ENCODE peak calls at places on chromosomes 12 and 14, in nine cellular contexts. P, R, G, H, U, B, Z, D and M are unnamed samples.
A peak's percentile ranks its signal among the peaks of the same experiment; 100 is the strongest.

GRCh38 chr14:50542941-50543418 is 10.6 kb upstream of the MAP4K5 start:
- DNase-seq in P (no peak), R (peak; percentile 70), G (peak; percentile 49), H (peak; percentile 66), U (peak; percentile 65), B (peak; percentile 66), Z (peak; percentile 54), D (no peak), M (peak; percentile 82)

GRCh38 chr12:47422656-47423055 is 283.2 kb downstream of the RPAP3 start:
- DNase-seq in P (no peak), R (no peak), G (no peak), H (no peak), U (no peak), B (no peak), Z (peak; percentile 42), D (no peak), M (no peak)

GRCh38 chr14:32947081-32947480 is 8.4 kb downstream of the NPAS3 start:
- DNase-seq in P (no peak), R (no peak), G (no peak), H (no peak), U (no peak), B (no peak), Z (no peak), D (no peak), M (no peak)

GRCh38 chr12:97753332-97753731 is 290.7 kb downstream of the RMST start:
- DNase-seq in P (no peak), R (no peak), G (no peak), H (no peak), U (no peak), B (no peak), Z (no peak), D (no peak), M (no peak)

GRCh38 chr12:67358686-67359374 is 89.7 kb downstream of the CAND1 start:
- DNase-seq in P (no peak), R (no peak), G (no peak), H (no peak), U (peak; percentile 6), B (no peak), Z (peak; percentile 77), D (no peak), M (no peak)

GRCh38 chr14:90416649-90417237 is 19.9 kb downstream of the CALM1 start:
- DNase-seq in P (no peak), R (no peak), G (no peak), H (no peak), U (peak; percentile 23), B (no peak), Z (no peak), D (no peak), M (no peak)

GRCh38 chr12:127233016-127233415 is 1034.0 kb upstream of the TMEM132C start:
- DNase-seq in P (no peak), R (no peak), G (no peak), H (no peak), U (no peak), B (no peak), Z (no peak), D (no peak), M (no peak)

GRCh38 chr14:64293976-64294671 is at the start of gene ESR2:
- DNase-seq in P (no peak), R (peak; percentile 21), G (no peak), H (peak; percentile 64), U (peak; percentile 49), B (peak; percentile 72), Z (no peak), D (no peak), M (peak; percentile 60)

GRCh38 chr12:113955109-113955970 is 10.8 kb downstream of the RBM19 start:
- DNase-seq in P (no peak), R (peak; percentile 4), G (peak; percentile 56), H (no peak), U (peak; percentile 7), B (no peak), Z (peak; percentile 30), D (no peak), M (no peak)

GRCh38 chr14:76121089-76121748 is 30.5 kb upstream of the GPATCH2L start:
- DNase-seq in P (no peak), R (no peak), G (no peak), H (no peak), U (no peak), B (no peak), Z (no peak), D (no peak), M (no peak)